ENCODE peak calls at places on chromosome 7, in seven cellular contexts. E, U, O, Y, L, M and S are unnamed samples.
A peak's percentile ranks its signal among the peaks of the same experiment; 100 is the strongest.

GRCh38 chr7:18849130-18849529 is 268.3 kb downstream of the TWIST1 start:
- DNase-seq in E (no peak), U (no peak), O (no peak), Y (no peak), L (no peak), M (no peak), S (no peak)

GRCh38 chr7:134482858-134483257 is 24.0 kb upstream of the AKR1B1 start:
- DNase-seq in E (no peak), U (no peak), O (no peak), Y (no peak), L (no peak), M (no peak), S (no peak)

GRCh38 chr7:76364198-76364584 is 5.4 kb upstream of the YWHAG start:
- DNase-seq in E (peak; percentile 68), U (peak; percentile 57), O (no peak), Y (no peak), L (peak; percentile 69), M (peak; percentile 69), S (no peak)

GRCh38 chr7:80584778-80585177 is 53.7 kb upstream of the CD36 start:
- DNase-seq in E (peak; percentile 42), U (no peak), O (no peak), Y (peak; percentile 57), L (no peak), M (peak; percentile 28), S (peak; percentile 40)

GRCh38 chr7:155490697-155491628 is 33.0 kb downstream of the EN2 start:
- DNase-seq in E (no peak), U (no peak), O (no peak), Y (no peak), L (no peak), M (no peak), S (no peak)

GRCh38 chr7:157299613-157300405 is 37.0 kb upstream of the DNAJB6 start:
- DNase-seq in E (no peak), U (no peak), O (peak; percentile 36), Y (no peak), L (no peak), M (peak; percentile 87), S (peak; percentile 22)

GRCh38 chr7:18515067-18515466 is 19.5 kb downstream of the HDAC9 start:
- DNase-seq in E (peak; percentile 67), U (no peak), O (no peak), Y (no peak), L (no peak), M (no peak), S (no peak)

GRCh38 chr7:5517057-5517456 is 93.4 kb upstream of the TNRC18 start:
- DNase-seq in E (no peak), U (no peak), O (no peak), Y (no peak), L (no peak), M (no peak), S (no peak)

GRCh38 chr7:7321681-7322080 is 139.3 kb downstream of the C1GALT1 start:
- DNase-seq in E (no peak), U (no peak), O (no peak), Y (peak; percentile 34), L (no peak), M (peak; percentile 29), S (no peak)

GRCh38 chr7:65239324-65239706 is 134.3 kb upstream of the ZNF92 start:
- DNase-seq in E (no peak), U (no peak), O (no peak), Y (no peak), L (no peak), M (no peak), S (no peak)

GRCh38 chr7:65235586-65235985 is 138.1 kb upstream of the ZNF92 start:
- DNase-seq in E (no peak), U (no peak), O (no peak), Y (no peak), L (no peak), M (peak; percentile 27), S (no peak)

GRCh38 chr7:65238785-65239184 is 134.9 kb upstream of the ZNF92 start:
- DNase-seq in E (no peak), U (no peak), O (no peak), Y (no peak), L (no peak), M (no peak), S (no peak)

DNA sequence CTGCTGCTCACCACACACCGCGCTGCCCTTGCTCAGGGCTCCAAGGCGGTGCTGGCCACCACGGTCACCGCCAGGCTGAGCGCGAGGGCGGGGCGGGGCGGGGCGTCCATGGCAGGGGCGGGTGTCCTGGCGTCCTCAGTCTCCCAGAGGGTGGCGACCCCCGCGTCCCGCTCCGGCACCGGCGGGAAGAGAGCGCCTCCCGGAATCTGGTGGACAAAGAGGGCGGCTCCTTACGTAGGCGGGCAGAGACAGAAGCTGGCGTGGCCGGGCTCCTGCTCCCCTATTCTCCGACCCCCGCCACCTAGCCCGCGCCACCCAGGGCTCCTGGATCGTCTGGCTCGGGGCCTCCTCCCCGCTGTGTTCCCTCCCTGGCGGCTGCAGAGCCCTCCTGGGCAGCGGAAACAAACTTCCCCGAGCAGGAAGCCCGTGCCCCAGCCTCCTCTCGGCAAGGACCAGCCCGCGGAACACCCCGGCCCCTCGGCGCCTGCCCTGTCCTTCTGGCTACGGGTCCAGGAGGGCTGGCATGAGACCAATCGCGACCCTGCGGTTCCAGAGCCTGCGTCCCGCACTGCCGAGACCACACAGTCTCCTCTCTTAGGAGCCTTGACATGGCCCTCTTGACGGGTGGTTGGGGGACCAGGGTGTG is 133.8 kb upstream of the ZNF92 start:
- DNase-seq in E (no peak), U (no peak), O (no peak), Y (peak; percentile 52), L (no peak), M (peak; percentile 59), S (peak; percentile 75)
- H3K4me3 ChIP-seq in E (peak overlapping the region; percentile 41), U (peak overlapping the region; percentile 19), O (peak overlapping the region; percentile 58), Y (peak overlapping the region; percentile 63), L (peak overlapping the region; percentile 53), M (peak overlapping the region; percentile 52), S (peak overlapping the region; percentile 9)

GRCh38 chr7:27739914-27740448 is at the start of gene TAX1BP1:
- DNase-seq in E (peak; percentile 94), U (peak; percentile 95), O (peak; percentile 87), Y (peak; percentile 96), L (peak; percentile 98), M (peak; percentile 94), S (peak; percentile 95)
- TF ChIP-seq POLR2A in E (peak; percentile 93), U (peak; percentile 92), O (peak; percentile 94), Y (no peak), L (peak; percentile 99), M (peak; percentile 83), S (peak; percentile 98)

DNA sequence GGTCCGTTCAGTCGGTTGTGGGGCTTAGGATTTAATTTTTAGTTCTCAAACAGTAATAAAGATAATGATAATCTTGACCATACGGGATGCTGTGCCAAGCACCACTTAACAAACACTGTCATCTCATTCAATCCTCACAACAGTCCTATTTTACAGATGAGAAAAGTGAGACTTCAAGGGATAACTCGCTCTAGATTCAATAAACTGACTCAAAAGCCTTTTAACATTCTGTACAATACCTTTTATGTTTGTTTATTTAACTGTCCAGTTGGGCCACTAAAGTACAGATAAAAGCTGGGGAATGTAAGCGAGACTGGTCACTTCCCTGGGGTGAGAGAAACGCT is 437 bp upstream of the CFAP69 start:
- DNase-seq in E (no peak), U (no peak), O (no peak), Y (no peak), L (no peak), M (no peak), S (no peak)
- H3K4me3 ChIP-seq in E (peak overlapping the region; percentile 92), U (peak overlapping the region; percentile 83), O (peak overlapping the region; percentile 76), Y (peak overlapping the region; percentile 91), L (peak overlapping the region; percentile 89), M (peak overlapping the region; percentile 97), S (peak overlapping the region; percentile 95)

GRCh38 chr7:116872026-116872425 is 9.6 kb downstream of the CAPZA2 start:
- DNase-seq in E (no peak), U (no peak), O (no peak), Y (no peak), L (no peak), M (no peak), S (no peak)

GRCh38 chr7:116877443-116878217 is 15.2 kb downstream of the CAPZA2 start:
- DNase-seq in E (no peak), U (no peak), O (no peak), Y (no peak), L (no peak), M (no peak), S (no peak)

GRCh38 chr7:116871061-116871700 is 8.8 kb downstream of the CAPZA2 start:
- DNase-seq in E (no peak), U (no peak), O (no peak), Y (no peak), L (no peak), M (no peak), S (no peak)

GRCh38 chr7:116873619-116874018 is 11.2 kb downstream of the CAPZA2 start:
- DNase-seq in E (no peak), U (no peak), O (no peak), Y (no peak), L (no peak), M (no peak), S (no peak)

GRCh38 chr7:116876664-116877442 is 14.5 kb downstream of the CAPZA2 start:
- DNase-seq in E (peak; percentile 38), U (peak; percentile 64), O (no peak), Y (peak; percentile 79), L (no peak), M (no peak), S (peak; percentile 46)
- TF ChIP-seq POLR2A in E (no peak), U (peak; percentile 31), O (no peak), Y (no peak), L (no peak), M (no peak), S (no peak)

GRCh38 chr7:70587739-70588138 is 544.2 kb upstream of the GALNT17 start:
- DNase-seq in E (no peak), U (no peak), O (no peak), Y (no peak), L (no peak), M (no peak), S (no peak)

GRCh38 chr7:70589010-70589409 is 542.9 kb upstream of the GALNT17 start:
- DNase-seq in E (no peak), U (no peak), O (no peak), Y (no peak), L (no peak), M (no peak), S (no peak)

GRCh38 chr7:70589590-70589989 is 542.4 kb upstream of the GALNT17 start:
- DNase-seq in E (no peak), U (no peak), O (no peak), Y (no peak), L (no peak), M (no peak), S (no peak)

GRCh38 chr7:70588151-70588550 is 543.8 kb upstream of the GALNT17 start:
- DNase-seq in E (no peak), U (no peak), O (no peak), Y (no peak), L (no peak), M (no peak), S (no peak)

GRCh38 chr7:70588610-70589009 is 543.3 kb upstream of the GALNT17 start:
- DNase-seq in E (no peak), U (no peak), O (no peak), Y (no peak), L (no peak), M (no peak), S (no peak)
- H3K4me3 ChIP-seq in E (no peak overlapping the region), U (no peak overlapping the region), O (no peak overlapping the region), Y (no peak overlapping the region), L (no peak overlapping the region), M (no peak overlapping the region), S (no peak overlapping the region)